ENCODE peak calls at places on chromosomes 1 and 21, in five cellular contexts. L, N, T, S and U are unnamed samples.

GRCh38 chr1:191629836-191630235 is 528.4 kb upstream of the RGS18 start:
- DNase-seq in L (no peak), N (no peak), T (no peak), S (no peak), U (no peak)

GRCh38 chr1:150552692-150553278 is 3.6 kb downstream of the ADAMTSL4 start:
- DNase-seq in L (no peak), N (no peak), T (no peak), S (no peak), U (no peak)

GRCh38 chr1:155977607-155978324 is 581 bp downstream of the ARHGEF2 start:
- DNase-seq in L (no peak), N (peak), T (peak), S (peak), U (no peak)

GRCh38 chr21:44962481-44962966 is 22.7 kb downstream of the SLX9 start:
- DNase-seq in L (peak), N (no peak), T (no peak), S (no peak), U (peak)

GRCh38 chr1:2481885-2482284 is 5.8 kb downstream of the PLCH2 start:
- DNase-seq in L (no peak), N (no peak), T (no peak), S (no peak), U (no peak)

GRCh38 chr1:81155131-81155530 is 645.6 kb upstream of the ADGRL2 start:
- DNase-seq in L (no peak), N (no peak), T (no peak), S (no peak), U (peak)

GRCh38 chr1:110119843-110120242 is 7.6 kb downstream of the UBL4B start:
- DNase-seq in L (no peak), N (peak), T (no peak), S (no peak), U (no peak)

GRCh38 chr1:44721521-44722361 is 9.2 kb downstream of the RNU5D-1 start:
- DNase-seq in L (peak), N (peak), T (peak), S (no peak), U (peak)

GRCh38 chr1:214233856-214234634 is 46.9 kb upstream of the SMYD2 start:
- DNase-seq in L (no peak), N (no peak), T (no peak), S (no peak), U (no peak)

GRCh38 chr1:61318319-61319125 is 236.2 kb downstream of the NFIA start:
- DNase-seq in L (peak), N (no peak), T (no peak), S (no peak), U (no peak)

GRCh38 chr1:46301406-46302090 is 1.9 kb downstream of the LRRC41 start:
- DNase-seq in L (no peak), N (no peak), T (no peak), S (no peak), U (no peak)

GRCh38 chr1:236301080-236301957 is 19.6 kb upstream of the ERO1B start:
- DNase-seq in L (no peak), N (peak), T (no peak), S (no peak), U (no peak)

GRCh38 chr1:216425577-216425976 is 2.3 kb upstream of the USH2A start:
- DNase-seq in L (no peak), N (no peak), T (no peak), S (no peak), U (peak)

GRCh38 chr1:30887485-30888315 is 20.9 kb downstream of the SDC3 start:
- DNase-seq in L (peak), N (no peak), T (no peak), S (no peak), U (no peak)

GRCh38 chr1:54980528-54981241 is at the start of gene TMEM61:
- DNase-seq in L (no peak), N (no peak), T (no peak), S (peak), U (no peak)

GRCh38 chr1:230350208-230350921 is 75.8 kb downstream of the PGBD5 start:
- DNase-seq in L (no peak), N (no peak), T (no peak), S (no peak), U (no peak)

GRCh38 chr1:168835153-168835648 is 106.2 kb upstream of the DPT start:
- DNase-seq in L (no peak), N (no peak), T (no peak), S (no peak), U (no peak)

GRCh38 chr1:3020263-3020909 is 881 bp upstream of the ACTRT2 start:
- DNase-seq in L (no peak), N (no peak), T (no peak), S (no peak), U (no peak)

GRCh38 chr1:67724928-67725560 is 40.0 kb downstream of the GADD45A start:
- DNase-seq in L (no peak), N (peak), T (no peak), S (no peak), U (no peak)

GRCh38 chr1:3483801-3484444 is 29.5 kb downstream of the ARHGEF16 start:
- DNase-seq in L (no peak), N (no peak), T (peak), S (peak), U (no peak)

GRCh38 chr1:68117416-68117815 is 67.0 kb upstream of the DIRAS3 start:
- DNase-seq in L (no peak), N (no peak), T (no peak), S (no peak), U (no peak)

GRCh38 chr1:119204169-119204568 is 63.7 kb upstream of the WARS2 start:
- DNase-seq in L (no peak), N (no peak), T (no peak), S (no peak), U (no peak)

GRCh38 chr1:172321429-172321828 is 99.1 kb upstream of the C1orf105 start:
- DNase-seq in L (no peak), N (no peak), T (no peak), S (peak), U (no peak)

GRCh38 chr1:155979525-155980343 is 1.4 kb upstream of the ARHGEF2 start:
- DNase-seq in L (no peak), N (no peak), T (no peak), S (peak), U (no peak)

GRCh38 chr1:201888282-201889033 is at the start of gene SHISA4:
- DNase-seq in L (no peak), N (no peak), T (no peak), S (peak), U (no peak)

GRCh38 chr1:20028125-20028524 is 41.9 kb upstream of the PLA2G5 start:
- DNase-seq in L (no peak), N (no peak), T (no peak), S (no peak), U (no peak)

GRCh38 chr1:24759492-24759891 is 14.2 kb downstream of the CLIC4 start:
- DNase-seq in L (no peak), N (no peak), T (no peak), S (no peak), U (no peak)

GRCh38 chr1:116487016-116487415 is 83.8 kb downstream of the CD58 start:
- DNase-seq in L (no peak), N (no peak), T (no peak), S (no peak), U (no peak)

GRCh38 chr1:68231627-68232303 is 558 bp downstream of the WLS start:
- DNase-seq in L (peak), N (peak), T (no peak), S (peak), U (no peak)

GRCh38 chr1:74467786-74468377 is 44.5 kb downstream of the LRRC53 start:
- DNase-seq in L (no peak), N (peak), T (no peak), S (no peak), U (peak)